ENCODE peak calls at places on chromosome 1, in six cellular contexts. U is prostate gland, D is GM23338, K is H1, L is Panc1, Z is breast epithelium. W is an unnamed sample.

GRCh38 chr1:30263405-30263804 is 460.0 kb downstream of the MATN1 start:
- DNase-seq in U (no peak), L (no peak), Z (no peak), D (no peak), K (no peak), W (no peak)

GRCh38 chr1:74729741-74730478 is 2.9 kb downstream of the CRYZ start:
- DNase-seq in L (no peak), D (no peak), K (no peak), U (no peak), Z (no peak), W (no peak)

GRCh38 chr1:22636927-22637326 is 499 bp downstream of the C1QA start:
- DNase-seq in Z (no peak), L (no peak), K (no peak), U (no peak), D (no peak), W (no peak)

GRCh38 chr1:180662709-180663108 is 30.9 kb downstream of the XPR1 start:
- DNase-seq in U (no peak), K (no peak), Z (no peak), L (no peak), D (no peak), W (no peak)

GRCh38 chr1:30184393-30185141 is 538.8 kb downstream of the MATN1 start:
- DNase-seq in U (no peak), D (no peak), L (no peak), K (no peak), Z (no peak), W (no peak)

GRCh38 chr1:10399487-10399917 is 638 bp downstream of the PGD start:
- DNase-seq in L (no peak), Z (no peak), K (no peak), D (no peak), U (peak; percentile 9), W (no peak)

GRCh38 chr1:235022341-235023196 is 106.1 kb downstream of the TOMM20 start:
- DNase-seq in L (no peak), K (no peak), Z (no peak), U (no peak), D (no peak), W (no peak)

GRCh38 chr1:115980998-115981993 is 5.0 kb downstream of the SLC22A15 start:
- DNase-seq in U (no peak), K (no peak), D (peak; percentile 90), Z (no peak), L (peak; percentile 28), W (no peak)

GRCh38 chr1:70608815-70609214 is 197.7 kb downstream of the CTH start:
- DNase-seq in K (no peak), D (no peak), U (no peak), L (no peak), Z (no peak), W (no peak)

GRCh38 chr1:77385551-77385950 is 103.7 kb downstream of the AK5 start:
- DNase-seq in U (no peak), D (no peak), L (no peak), Z (no peak), K (no peak), W (no peak)

GRCh38 chr1:6097824-6098223 is 52.1 kb downstream of the KCNAB2 start:
- DNase-seq in L (no peak), U (no peak), Z (no peak), K (no peak), D (no peak), W (peak; percentile 56)

GRCh38 chr1:167328306-167328705 is 107.6 kb downstream of the POU2F1 start:
- DNase-seq in U (no peak), D (no peak), L (no peak), Z (no peak), K (no peak), W (no peak)

GRCh38 chr1:109307363-109308021 is 681 bp upstream of the MYBPHL start:
- DNase-seq in D (no peak), U (no peak), K (no peak), Z (no peak), L (no peak), W (peak; percentile 71)

GRCh38 chr1:237817277-237817676 is 73.4 kb downstream of the ZP4 start:
- DNase-seq in D (no peak), Z (no peak), U (no peak), L (no peak), K (no peak), W (no peak)

GRCh38 chr1:64453695-64454094 is 16.2 kb upstream of the CACHD1 start:
- DNase-seq in U (no peak), L (no peak), D (no peak), Z (no peak), K (no peak), W (no peak)

GRCh38 chr1:163048970-163049680 is 20.0 kb upstream of the RGS4 start:
- DNase-seq in U (no peak), L (no peak), K (no peak), D (no peak), Z (no peak), W (no peak)

GRCh38 chr1:7786785-7787184 is 2.7 kb downstream of the PER3 start:
- DNase-seq in D (no peak), U (no peak), Z (no peak), K (no peak), L (no peak), W (no peak)

GRCh38 chr1:77282866-77283539 is 1.2 kb downstream of the AK5 start:
- DNase-seq in U (no peak), K (no peak), D (peak; percentile 85), L (no peak), Z (no peak), W (peak; percentile 35)

GRCh38 chr1:60184521-60184920 is 111.0 kb upstream of the C1orf87 start:
- DNase-seq in U (no peak), K (no peak), L (no peak), D (no peak), Z (no peak), W (no peak)

GRCh38 chr1:248858096-248858890 is 592 bp downstream of the ZNF692 start:
- DNase-seq in U (peak; percentile 78), L (no peak), Z (peak; percentile 77), K (peak; percentile 39), D (peak; percentile 89), W (peak; percentile 92)

GRCh38 chr1:43933386-43934278 is at the start of gene ARTN:
- DNase-seq in U (peak; percentile 59), D (peak; percentile 92), K (no peak), Z (no peak), L (no peak), W (peak; percentile 87)

GRCh38 chr1:26772687-26773086 is 15.1 kb upstream of the PIGV start:
- DNase-seq in U (no peak), K (no peak), D (no peak), L (peak; percentile 61), Z (peak; percentile 35), W (no peak)

GRCh38 chr1:231200417-231201031 is 38.7 kb downstream of the TRIM67 start:
- DNase-seq in K (no peak), U (no peak), Z (no peak), D (no peak), L (no peak), W (no peak)

GRCh38 chr1:50420689-50421365 is 2.4 kb downstream of the DMRTA2 start:
- DNase-seq in L (no peak), K (no peak), D (peak; percentile 72), Z (no peak), U (no peak), W (peak; percentile 82)

GRCh38 chr1:42172394-42173133 is 8.0 kb upstream of the GUCA2A start:
- DNase-seq in K (no peak), L (no peak), U (peak; percentile 58), D (no peak), Z (peak; percentile 55), W (no peak)

GRCh38 chr1:68717330-68717729 is 220.4 kb upstream of the DEPDC1 start:
- DNase-seq in U (no peak), K (no peak), Z (no peak), D (no peak), L (no peak), W (no peak)
- H3K27ac ChIP-seq in U (no peak overlapping the region), K (no peak overlapping the region), Z (no peak overlapping the region), D (no peak overlapping the region), L (no peak overlapping the region), W (no peak overlapping the region)

GRCh38 chr1:227403535-227403934 is 85.2 kb upstream of the CDC42BPA start:
- DNase-seq in U (no peak), Z (no peak), K (no peak), L (no peak), D (no peak), W (no peak)
- H3K36me3 ChIP-seq in U (no peaks in the 10 kb centered on the region), Z (no peaks in the 10 kb centered on the region), K (no peaks in the 10 kb centered on the region), L (no peaks in the 10 kb centered on the region), D (no peaks in the 10 kb centered on the region), W (no peaks in the 10 kb centered on the region)

DNA sequence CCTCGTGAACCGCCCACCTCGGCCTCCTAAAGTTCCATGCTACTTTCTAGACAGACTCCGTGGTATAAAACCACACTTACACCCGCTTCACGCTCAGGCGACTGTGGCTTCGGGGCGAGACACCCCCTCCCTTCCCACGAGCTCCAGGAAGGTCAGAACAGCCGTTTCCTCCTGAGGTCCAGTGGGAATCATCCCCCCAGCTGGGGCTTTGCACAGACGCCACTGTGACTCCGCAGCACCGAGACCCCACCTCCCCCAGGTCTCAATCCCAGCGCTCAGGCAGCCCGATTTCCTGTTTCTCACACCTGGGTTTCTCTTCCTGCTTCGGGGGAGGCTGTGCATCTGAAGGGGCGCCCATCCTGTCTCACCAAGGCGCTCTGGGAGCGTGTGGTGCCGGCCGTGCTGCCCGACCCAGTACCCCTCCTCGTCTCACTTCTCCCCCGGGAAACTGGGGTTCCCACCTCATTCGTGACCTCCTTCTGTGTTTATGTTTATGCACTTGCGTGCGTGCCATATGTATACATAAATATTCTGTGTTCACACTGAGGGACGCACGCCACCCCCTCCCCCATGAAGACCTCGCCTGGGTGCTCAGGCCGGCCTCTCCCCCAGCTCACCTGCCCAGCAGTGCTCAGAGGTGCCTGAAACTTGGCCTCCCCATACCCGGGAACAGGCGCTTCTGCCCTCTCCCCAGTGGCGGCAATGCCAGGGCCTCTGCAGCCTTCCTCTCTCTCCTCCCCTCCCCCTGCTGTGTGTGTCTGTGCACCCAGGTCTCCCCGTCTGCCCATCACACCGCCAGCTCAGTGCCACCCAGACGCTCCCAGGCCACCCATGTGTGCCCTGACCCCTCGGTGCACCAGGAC is 14.6 kb downstream of the SLC35E2B start:
- DNase-seq in L (no peak), Z (peak; percentile 20), U (no peak), D (peak; percentile 31), K (no peak), W (no peak)
- TF ChIP-seq POLR2AphosphoS5 in L (no peak), Z (no peak), U (no peak), D (no peak), K (no peak), W (no peak)

GRCh38 chr1:186326009-186326408 is 49.0 kb downstream of the TPR start:
- DNase-seq in Z (no peak), U (no peak), K (no peak), D (no peak), L (no peak), W (no peak)

GRCh38 chr1:186325239-186325638 is 49.8 kb downstream of the TPR start:
- DNase-seq in U (no peak), K (no peak), Z (no peak), L (no peak), D (peak; percentile 43), W (no peak)

GRCh38 chr1:186327331-186327730 is 47.7 kb downstream of the TPR start:
- DNase-seq in L (no peak), K (no peak), D (no peak), Z (no peak), U (no peak), W (no peak)

GRCh38 chr1:186323865-186324264 is 51.2 kb downstream of the TPR start:
- DNase-seq in D (no peak), K (no peak), U (no peak), Z (no peak), L (no peak), W (no peak)
- H3K27ac ChIP-seq in D (no peak overlapping the region), K (no peak overlapping the region), U (no peak overlapping the region), Z (no peak overlapping the region), L (no peak overlapping the region), W (no peak overlapping the region)

W was measured in upper lobe of left lung.